ENCODE peak calls at places on chromosomes 4 and X, in ten cellular contexts. L is HCT116, W is lower lobe of right lung, B is neural progenitor cell, J is IMR-90, E is tibial nerve, V is psoas muscle, P is left lung, C is heart right ventricle, D is OCI-LY7. I is an unnamed sample.

GRCh38 chr4:89836897-89837384 is at the start of gene SNCA:
- DNase-seq in L (no peak), W (peak; percentile 55), B (peak; percentile 88), J (peak; percentile 21), E (peak; percentile 28), V (peak; percentile 60), P (peak; percentile 73), C (peak; percentile 55), D (no peak), I (peak; percentile 34)

GRCh38 chr4:53688186-53688790 is 97.0 kb upstream of the LNX1 start:
- DNase-seq in L (no peak), W (no peak), B (no peak), J (peak; percentile 100), E (no peak), V (no peak), P (peak; percentile 61), C (no peak), D (no peak), I (no peak)

GRCh38 chr4:163484906-163485305 is 9.6 kb upstream of the TMA16 start:
- DNase-seq in L (peak; percentile 50), W (no peak), B (peak; percentile 76), J (peak; percentile 51), E (no peak), V (no peak), P (no peak), C (peak; percentile 29), D (peak; percentile 77), I (no peak)

GRCh38 chr4:182697094-182697493 is 220.1 kb downstream of the DCTD start:
- DNase-seq in L (no peak), W (no peak), B (peak; percentile 61), J (no peak), E (no peak), V (no peak), P (no peak), C (no peak), D (no peak), I (no peak)

GRCh38 chr4:127162741-127163140 is 470.0 kb upstream of the INTU start:
- DNase-seq in L (no peak), W (no peak), B (no peak), J (peak; percentile 86), E (no peak), V (no peak), P (no peak), C (no peak), D (no peak), I (no peak)

GRCh38 chr4:40471923-40472322 is 136.8 kb downstream of the CHRNA9 start:
- DNase-seq in L (no peak), W (no peak), B (no peak), J (peak; percentile 37), E (no peak), V (no peak), P (no peak), C (no peak), D (no peak), I (no peak)

GRCh38 chrX:2348225-2348624 is 152.6 kb downstream of the DHRSX start:
- DNase-seq in L (no peak), W (no peak), B (peak; percentile 77), J (no peak), E (no peak), V (no peak), P (no peak), C (no peak), D (no peak), I (no peak)

GRCh38 chr4:127505203-127505602 is 127.6 kb upstream of the INTU start:
- DNase-seq in L (no peak), W (no peak), B (no peak), J (peak; percentile 84), E (no peak), V (no peak), P (no peak), C (peak; percentile 37), D (no peak), I (no peak)

GRCh38 chr4:100716416-100716815 is 198.6 kb upstream of the EMCN start:
- DNase-seq in L (no peak), W (no peak), B (no peak), J (no peak), E (no peak), V (no peak), P (no peak), C (no peak), D (no peak), I (no peak)

GRCh38 chr4:30770049-30770549 is 49.9 kb downstream of the PCDH7 start:
- DNase-seq in L (peak; percentile 97), W (no peak), B (no peak), J (peak; percentile 41), E (no peak), V (no peak), P (no peak), C (no peak), D (no peak), I (no peak)

GRCh38 chrX:18995216-18995615 is 11.3 kb upstream of the PHKA2 start:
- DNase-seq in L (no peak), W (no peak), B (no peak), J (peak; percentile 61), E (no peak), V (no peak), P (no peak), C (no peak), D (no peak), I (no peak)

GRCh38 chr4:47032405-47033106 is 1.2 kb downstream of the GABRB1 start:
- DNase-seq in L (no peak), W (peak; percentile 61), B (peak; percentile 88), J (peak; percentile 65), E (no peak), V (no peak), P (peak; percentile 34), C (peak; percentile 59), D (no peak), I (peak; percentile 59)

DNA sequence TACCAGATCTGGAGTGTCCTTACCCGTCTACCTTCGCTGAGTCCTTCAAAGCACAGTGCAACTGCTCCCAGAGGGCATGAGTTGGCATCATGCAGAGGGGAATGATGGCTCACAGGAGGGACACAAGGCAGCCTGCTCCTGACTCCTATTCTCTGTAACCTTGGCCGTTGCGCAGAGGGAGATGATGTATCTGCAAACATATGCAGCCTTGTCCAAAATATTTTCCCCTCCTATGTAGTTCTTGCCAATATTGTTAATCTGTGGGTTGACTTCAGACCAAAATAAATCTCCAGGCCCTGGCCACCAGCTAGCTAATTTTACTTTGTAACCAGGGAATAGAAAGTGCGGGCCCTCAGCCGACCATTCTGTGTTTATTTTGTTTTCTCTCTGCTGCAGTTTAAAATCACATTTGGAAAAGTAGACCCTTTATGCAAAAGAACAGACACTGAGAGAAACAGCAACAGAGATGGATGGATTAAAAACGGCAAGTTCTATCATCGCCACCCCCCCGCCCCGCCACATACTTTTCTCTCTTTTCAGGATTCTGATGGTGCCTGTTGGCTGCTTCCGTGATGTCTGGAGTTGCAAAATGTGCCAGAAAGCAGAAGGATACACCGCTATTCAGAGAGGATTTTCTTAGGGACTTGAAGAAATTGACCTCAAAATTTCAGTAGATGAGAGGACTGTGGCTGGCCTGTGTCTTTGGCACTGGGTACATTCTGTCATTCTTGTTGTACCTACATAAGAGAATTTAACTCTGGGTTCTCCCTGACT is 185.3 kb upstream of the BCOR start:
- DNase-seq in L (no peak), W (no peak), B (no peak), J (peak; percentile 6), E (no peak), V (no peak), P (no peak), C (no peak), D (no peak), I (no peak)
- H3K4me1 ChIP-seq in L (no peaks in the 10 kb centered on the region), W (no peaks in the 10 kb centered on the region), B (no peaks in the 10 kb centered on the region), J (no peaks in the 10 kb centered on the region), E (no peaks in the 10 kb centered on the region), V (no peaks in the 10 kb centered on the region), P (no peaks in the 10 kb centered on the region), C (no peaks in the 10 kb centered on the region), D (no peaks in the 10 kb centered on the region), I (no peaks in the 10 kb centered on the region)

GRCh38 chr4:791866-792630 is 33.9 kb downstream of the CPLX1 start:
- DNase-seq in L (no peak), W (peak; percentile 60), B (no peak), J (no peak), E (peak; percentile 14), V (no peak), P (no peak), C (no peak), D (no peak), I (peak; percentile 58)
- TF ChIP-seq CTCF in L (no peak), W (no peak), B (no peak), J (peak; percentile 5), E (no peak), V (no peak), P (no peak), C (no peak), D (peak; percentile 22), I (no peak)

DNA sequence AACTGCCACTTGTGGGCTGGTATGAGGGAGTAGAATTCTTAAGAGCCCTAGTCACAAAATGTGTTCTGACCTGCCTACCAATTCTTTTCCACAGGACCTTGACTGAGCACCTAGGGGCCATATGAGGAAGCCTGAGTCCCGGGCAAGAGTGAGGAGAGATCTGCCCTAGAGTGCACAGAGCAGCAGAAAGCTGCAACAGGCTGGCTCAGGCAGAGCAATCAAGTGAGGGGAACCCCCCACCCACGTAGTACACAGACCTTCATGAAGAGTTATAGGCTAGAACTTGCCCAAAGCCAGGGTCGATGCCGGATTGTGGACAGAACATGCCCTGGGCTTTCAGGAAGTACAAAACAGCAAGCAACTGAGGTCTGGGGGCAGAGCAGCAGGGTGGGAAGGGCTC is 117.0 kb downstream of the SPOCK3 start:
- DNase-seq in L (no peak), W (no peak), B (no peak), J (no peak), E (no peak), V (no peak), P (no peak), C (no peak), D (no peak), I (no peak)
- H3K4me1 ChIP-seq in L (no peaks in the 10 kb centered on the region), W (no peaks in the 10 kb centered on the region), B (no peaks in the 10 kb centered on the region), J (no peaks in the 10 kb centered on the region), E (no peaks in the 10 kb centered on the region), V (no peaks in the 10 kb centered on the region), P (no peaks in the 10 kb centered on the region), C (no peaks in the 10 kb centered on the region), D (no peaks in the 10 kb centered on the region), I (no peaks in the 10 kb centered on the region)

GRCh38 chr4:120055167-120055566 is 11.5 kb downstream of the MAD2L1 start:
- DNase-seq in L (no peak), W (no peak), B (no peak), J (no peak), E (no peak), V (no peak), P (no peak), C (no peak), D (no peak), I (no peak)

GRCh38 chr4:120053916-120054315 is 12.7 kb downstream of the MAD2L1 start:
- DNase-seq in L (no peak), W (no peak), B (no peak), J (no peak), E (no peak), V (no peak), P (no peak), C (no peak), D (peak; percentile 21), I (no peak)

GRCh38 chr4:120055795-120056194 is 10.9 kb downstream of the MAD2L1 start:
- DNase-seq in L (no peak), W (no peak), B (no peak), J (no peak), E (no peak), V (no peak), P (no peak), C (no peak), D (no peak), I (no peak)

GRCh38 chr4:120057416-120057815 is 9.2 kb downstream of the MAD2L1 start:
- DNase-seq in L (no peak), W (no peak), B (no peak), J (no peak), E (no peak), V (no peak), P (no peak), C (no peak), D (no peak), I (no peak)

GRCh38 chr4:120056249-120056648 is 10.4 kb downstream of the MAD2L1 start:
- DNase-seq in L (no peak), W (no peak), B (no peak), J (peak; percentile 70), E (no peak), V (no peak), P (no peak), C (no peak), D (no peak), I (no peak)
- TF ChIP-seq CTCF in L (peak; percentile 36), W (no peak), B (no peak), J (peak; percentile 55), E (no peak), V (peak; percentile 12), P (peak; percentile 25), C (peak; percentile 45), D (peak; percentile 53), I (no peak)